ENCODE peak calls at places on chromosomes 13 and 19, in four cellular contexts. I is SK-N-MC; C is M059J; F is naive thymus-derived CD8-positive, alpha-beta T cell. W is an unnamed sample.

GRCh38 chr19:46898731-46899130 is 37.9 kb downstream of the ARHGAP35 start:
- DNase-seq in C (peak), F (no peak), I (no peak), W (no peak)

GRCh38 chr19:44807162-44807561 is 1.7 kb upstream of the BCAM start:
- DNase-seq in C (peak), I (no peak), F (no peak), W (no peak)

GRCh38 chr19:49564616-49565045 is 15.7 kb downstream of the NOSIP start:
- DNase-seq in I (no peak), C (no peak), F (no peak), W (no peak)

GRCh38 chr19:14556662-14557188 is 15.1 kb downstream of the NDUFB7 start:
- DNase-seq in F (peak), I (no peak), C (peak), W (peak)

GRCh38 chr13:66774046-66774445 is 456.1 kb downstream of the PCDH9 start:
- DNase-seq in F (no peak), I (no peak), C (no peak), W (no peak)

GRCh38 chr19:40213882-40214570 is 4.2 kb downstream of the TTC9B start:
- DNase-seq in F (no peak), C (no peak), I (no peak), W (no peak)

GRCh38 chr19:43467730-43468129 is 2.3 kb upstream of the LYPD3 start:
- DNase-seq in C (peak), I (no peak), F (no peak), W (no peak)

GRCh38 chr13:40920826-40921225 is 98.3 kb downstream of the ELF1 start:
- DNase-seq in F (no peak), I (no peak), C (peak), W (no peak)

GRCh38 chr19:52622261-52622660 is 15.9 kb downstream of the ZNF83 start:
- DNase-seq in C (no peak), F (no peak), I (no peak), W (no peak)

GRCh38 chr19:29804493-29804892 is 7.3 kb upstream of the CCNE1 start:
- DNase-seq in I (no peak), F (no peak), C (no peak), W (no peak)

GRCh38 chr13:96527497-96527896 is 437.6 kb downstream of the HS6ST3 start:
- DNase-seq in F (no peak), I (no peak), C (peak), W (no peak)

GRCh38 chr13:77980592-77980991 is 62.0 kb upstream of the EDNRB start:
- DNase-seq in F (no peak), C (peak), I (peak), W (no peak)

GRCh38 chr19:55256562-55257460 is 2.0 kb downstream of the PPP6R1 start:
- DNase-seq in F (no peak), C (no peak), I (no peak), W (no peak)

GRCh38 chr19:6261883-6262282 is 17.9 kb downstream of the MLLT1 start:
- DNase-seq in F (no peak), C (no peak), I (no peak), W (no peak)